ENCODE peak calls at places on chromosomes 13 and 19, in nine cellular contexts. X is CD4-positive, alpha-beta T cell; R is A549; C is mammary epithelial cell; Z is SK-N-SH; S is H9; D is PC-3; F is MCF 10A; M is RWPE1. O is an unnamed sample.

GRCh38 chr19:47315125-47315821 is 5.6 kb downstream of the C5AR1 start:
- DNase-seq in X (no peak), R (peak), C (peak), Z (no peak), S (peak), D (peak), F (peak), M (peak), O (no peak)

GRCh38 chr13:30115257-30115600 is 192.1 kb downstream of the KATNAL1 start:
- DNase-seq in X (no peak), R (no peak), C (no peak), Z (no peak), S (no peak), D (no peak), F (no peak), M (no peak), O (no peak)

GRCh38 chr13:34224877-34225276 is 406.9 kb downstream of the RFC3 start:
- DNase-seq in X (no peak), R (no peak), C (no peak), Z (peak), S (no peak), D (no peak), F (no peak), M (no peak), O (no peak)

GRCh38 chr19:38648789-38649304 is 1.4 kb downstream of the ACTN4 start:
- DNase-seq in X (no peak), R (no peak), C (no peak), Z (no peak), S (no peak), D (no peak), F (peak), M (no peak), O (no peak)

GRCh38 chr13:78241278-78241919 is 322.8 kb upstream of the EDNRB start:
- DNase-seq in X (no peak), R (peak), C (no peak), Z (peak), S (peak), D (peak), F (peak), M (peak), O (no peak)

GRCh38 chr13:38954291-38954690 is 36.3 kb downstream of the STOML3 start:
- DNase-seq in X (no peak), R (no peak), C (peak), Z (no peak), S (no peak), D (peak), F (peak), M (no peak), O (no peak)

GRCh38 chr13:106533101-106533939 is 2.1 kb downstream of the EFNB2 start:
- DNase-seq in X (no peak), R (peak), C (peak), Z (peak), S (peak), D (peak), F (peak), M (peak), O (no peak)

GRCh38 chr13:75050419-75051066 is 431.4 kb downstream of the TBC1D4 start:
- DNase-seq in X (no peak), R (no peak), C (no peak), Z (no peak), S (no peak), D (no peak), F (no peak), M (no peak), O (no peak)

GRCh38 chr13:66069570-66069969 is 1160.6 kb downstream of the PCDH9 start:
- DNase-seq in X (no peak), R (no peak), C (no peak), Z (no peak), S (no peak), D (no peak), F (no peak), M (no peak), O (no peak)

GRCh38 chr13:100530645-100531044 is 57.9 kb downstream of the GGACT start:
- DNase-seq in X (no peak), R (no peak), C (no peak), Z (no peak), S (peak), D (no peak), F (no peak), M (no peak), O (no peak)

GRCh38 chr19:5356428-5356827 is 15.8 kb upstream of the PTPRS start:
- DNase-seq in X (no peak), R (no peak), C (no peak), Z (no peak), S (no peak), D (no peak), F (peak), M (no peak), O (no peak)

GRCh38 chr19:38733241-38733492 is 11.1 kb downstream of the CAPN12 start:
- DNase-seq in X (no peak), R (no peak), C (no peak), Z (no peak), S (no peak), D (no peak), F (no peak), M (no peak), O (no peak)

GRCh38 chr13:113506025-113506685 is 15.6 kb upstream of the DCUN1D2 start:
- DNase-seq in X (no peak), R (no peak), C (no peak), Z (no peak), S (no peak), D (no peak), F (no peak), M (no peak), O (no peak)

GRCh38 chr19:49106648-49107135 is 7.5 kb upstream of the LIN7B start:
- DNase-seq in X (peak), R (peak), C (peak), Z (peak), S (peak), D (peak), F (peak), M (no peak), O (no peak)

GRCh38 chr19:6706633-6706958 is 13.9 kb downstream of the C3 start:
- DNase-seq in X (no peak), R (no peak), C (no peak), Z (no peak), S (no peak), D (no peak), F (no peak), M (no peak), O (no peak)

GRCh38 chr19:48244289-48244688 is 11.4 kb downstream of the CARD8 start:
- DNase-seq in X (peak), R (no peak), C (no peak), Z (no peak), S (no peak), D (peak), F (no peak), M (no peak), O (no peak)

GRCh38 chr13:48154671-48155070 is 59.8 kb upstream of the MED4 start:
- DNase-seq in X (no peak), R (no peak), C (no peak), Z (no peak), S (no peak), D (no peak), F (no peak), M (no peak), O (no peak)

GRCh38 chr19:48443731-48444128 is 2.1 kb upstream of the GRWD1 start:
- DNase-seq in X (no peak), R (no peak), C (no peak), Z (no peak), S (no peak), D (no peak), F (no peak), M (no peak), O (no peak)

DNA sequence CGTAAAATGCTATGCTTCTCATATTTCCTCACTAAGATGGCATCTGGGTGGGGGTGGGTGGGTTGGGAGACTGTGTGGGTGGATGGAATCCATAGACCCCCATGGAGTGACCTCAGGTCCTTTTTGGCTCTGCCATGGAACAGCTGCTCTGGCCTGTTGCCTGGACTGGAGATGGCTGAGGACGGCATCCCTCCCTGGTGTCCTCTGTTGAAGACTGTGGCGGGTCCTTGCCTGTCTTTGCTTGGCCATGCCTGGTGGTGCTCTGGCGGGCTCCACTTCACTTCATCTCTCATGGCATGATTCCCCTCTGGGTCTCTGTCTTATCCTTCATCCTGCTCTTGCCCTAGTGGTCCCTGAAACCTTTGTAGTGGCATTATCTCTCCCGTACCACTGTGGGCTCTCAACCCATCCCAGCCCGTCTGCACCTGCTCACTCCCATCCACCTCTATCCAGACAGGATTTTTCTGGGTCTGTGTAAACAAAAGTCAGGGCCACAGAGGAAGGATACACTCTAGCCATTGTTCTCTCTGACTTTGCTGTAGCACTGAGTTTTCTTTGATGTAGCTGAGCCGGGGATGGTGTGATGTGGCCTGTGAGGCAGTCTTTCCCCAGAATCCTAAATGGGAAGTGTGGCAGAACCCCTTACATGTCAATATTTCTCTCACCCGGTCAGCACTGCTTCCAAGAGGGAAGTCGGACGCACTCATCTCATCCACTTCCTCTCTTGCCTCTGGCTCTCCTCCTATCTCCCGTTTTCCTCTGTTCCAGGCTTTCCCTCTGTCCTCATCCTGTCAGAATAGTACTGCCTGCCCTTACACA is 36.1 kb downstream of the WDFY2 start:
- DNase-seq in X (no peak), R (no peak), C (no peak), Z (no peak), S (no peak), D (no peak), F (no peak), M (no peak), O (no peak)
- TF ChIP-seq CTCF in X (no peak), R (no peak), C (no peak), Z (no peak), S (no peak), D (no peak), F (no peak), M (no peak), O (no peak)

DNA sequence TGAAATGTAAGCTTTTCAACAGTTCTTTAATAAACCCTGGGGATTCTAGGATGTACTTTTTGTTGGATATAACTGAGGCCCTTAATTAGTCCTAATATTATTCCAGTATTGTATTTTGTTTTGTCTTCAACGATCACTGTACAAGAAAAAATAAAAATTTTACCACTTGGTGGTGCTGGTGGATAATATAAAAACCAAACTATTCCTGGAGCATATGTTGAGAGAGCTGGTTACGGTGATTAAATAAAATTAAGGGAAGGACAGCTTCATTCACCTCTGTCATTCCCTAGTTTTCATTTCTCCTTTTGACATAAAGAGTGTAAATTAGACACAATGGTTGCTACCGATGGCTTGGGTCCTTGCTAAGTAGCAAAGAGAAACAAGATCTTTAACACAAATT is 598.6 kb upstream of the PCDH20 start:
- DNase-seq in X (no peak), R (peak), C (no peak), Z (peak), S (no peak), D (peak), F (peak), M (peak), O (no peak)
- TF ChIP-seq CTCF in X (no peak), R (peak), C (no peak), Z (peak), S (peak), D (peak), F (peak), M (peak), O (peak)

GRCh38 chr19:13951043-13951442 is 1.3 kb upstream of the DCAF15 start:
- DNase-seq in X (no peak), R (no peak), C (no peak), Z (no peak), S (no peak), D (no peak), F (no peak), M (no peak), O (no peak)

GRCh38 chr19:13952154-13953020 is at the start of gene DCAF15:
- DNase-seq in X (peak), R (peak), C (peak), Z (peak), S (peak), D (peak), F (peak), M (peak), O (peak)

GRCh38 chr19:13954185-13954584 is 1.9 kb downstream of the DCAF15 start:
- DNase-seq in X (no peak), R (no peak), C (no peak), Z (no peak), S (no peak), D (no peak), F (no peak), M (no peak), O (no peak)

GRCh38 chr19:13951799-13952153 is 533 bp upstream of the DCAF15 start:
- DNase-seq in X (no peak), R (no peak), C (no peak), Z (no peak), S (no peak), D (no peak), F (no peak), M (no peak), O (no peak)

DNA sequence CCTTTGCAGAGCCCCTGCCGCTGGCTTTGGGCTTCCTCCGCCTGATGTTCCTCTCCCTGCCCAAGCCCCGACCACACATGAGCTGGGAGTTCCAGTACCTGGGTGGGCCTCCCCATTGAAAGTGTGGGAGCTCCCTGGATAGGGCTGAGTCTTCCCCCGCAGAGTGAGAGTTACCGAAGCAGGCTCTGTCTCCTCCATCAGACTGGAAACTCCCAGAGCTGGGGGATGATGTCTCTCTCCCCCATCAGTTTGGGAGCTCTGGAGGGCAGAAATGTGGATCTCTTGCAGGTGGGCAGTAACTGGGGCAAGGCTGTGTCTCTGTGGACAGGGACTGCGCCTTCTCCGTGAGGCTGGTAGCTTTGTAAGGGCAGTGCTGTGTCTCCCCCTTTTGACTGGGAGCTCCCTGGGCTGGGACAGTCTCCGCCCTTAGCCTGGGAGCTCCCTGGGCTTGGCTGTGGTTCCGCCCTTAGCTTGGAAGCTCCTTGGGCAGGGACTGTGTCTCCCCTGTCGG is 767 bp downstream of the DCAF15 start:
- DNase-seq in X (no peak), R (peak), C (peak), Z (no peak), S (peak), D (peak), F (peak), M (peak), O (no peak)
- TF ChIP-seq CTCF in X (no peak), R (no peak), C (peak), Z (peak), S (no peak), D (peak), F (no peak), M (no peak), O (peak)

DNA sequence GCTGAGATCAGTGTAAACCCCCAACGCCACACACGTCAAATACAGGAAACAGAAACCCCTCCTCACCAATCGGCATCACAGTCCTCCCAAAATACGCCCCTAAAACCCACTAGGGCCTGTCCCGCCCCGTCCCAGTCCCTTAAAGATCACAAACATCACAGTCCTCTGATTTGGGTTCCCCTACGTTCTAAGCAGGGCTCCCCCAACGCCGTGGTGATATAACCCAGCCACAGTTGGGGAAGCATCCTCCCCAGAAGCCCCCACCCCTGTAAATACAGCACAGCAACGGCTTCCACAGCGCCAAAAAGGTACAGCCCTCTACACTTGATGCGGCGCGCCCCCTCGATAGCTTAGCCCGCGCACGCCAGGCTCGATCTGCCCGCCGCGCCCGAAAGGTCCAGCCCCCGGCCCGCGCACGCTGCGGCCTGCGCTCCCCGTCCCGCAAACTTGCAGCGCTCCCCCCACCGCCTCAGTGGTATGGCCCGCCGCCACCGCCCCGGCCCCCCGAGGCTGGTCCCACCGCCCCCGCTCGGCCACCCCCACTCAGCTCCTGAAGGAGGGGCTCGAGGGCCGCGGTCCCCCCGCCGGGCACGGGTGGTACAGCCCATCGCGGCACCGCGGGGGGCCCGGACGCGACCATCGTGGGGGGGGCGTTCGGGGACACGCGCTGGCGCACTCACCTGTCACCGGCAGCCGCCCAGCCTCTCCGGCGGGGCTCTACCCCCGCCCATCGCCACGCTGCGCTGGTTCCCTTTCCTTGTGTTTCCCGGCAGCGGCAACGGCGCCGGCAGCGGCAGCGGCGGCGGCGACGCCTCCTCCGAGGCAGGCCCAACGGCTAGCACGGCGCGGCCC is at the start of gene AKT2:
- DNase-seq in X (peak), R (peak), C (peak), Z (peak), S (peak), D (no peak), F (no peak), M (no peak), O (peak)
- TF ChIP-seq CTCF in X (no peak), R (no peak), C (no peak), Z (no peak), S (no peak), D (no peak), F (no peak), M (no peak), O (peak)

GRCh38 chr19:31597616-31598015 is 248.4 kb upstream of the TSHZ3 start:
- DNase-seq in X (no peak), R (no peak), C (no peak), Z (no peak), S (no peak), D (no peak), F (no peak), M (no peak), O (no peak)

GRCh38 chr19:31598730-31599238 is 249.5 kb upstream of the TSHZ3 start:
- DNase-seq in X (no peak), R (no peak), C (no peak), Z (no peak), S (no peak), D (no peak), F (no peak), M (no peak), O (no peak)

GRCh38 chr19:31596751-31597150 is 247.5 kb upstream of the TSHZ3 start:
- DNase-seq in X (no peak), R (no peak), C (no peak), Z (no peak), S (no peak), D (no peak), F (no peak), M (no peak), O (no peak)

GRCh38 chr19:31592456-31592855 is 243.2 kb upstream of the TSHZ3 start:
- DNase-seq in X (no peak), R (no peak), C (no peak), Z (no peak), S (no peak), D (no peak), F (no peak), M (no peak), O (no peak)

GRCh38 chr19:31595521-31595920 is 246.3 kb upstream of the TSHZ3 start:
- DNase-seq in X (no peak), R (no peak), C (no peak), Z (no peak), S (no peak), D (no peak), F (no peak), M (no peak), O (no peak)
- TF ChIP-seq CTCF in X (no peak), R (no peak), C (no peak), Z (no peak), S (no peak), D (no peak), F (no peak), M (no peak), O (no peak)

DNA sequence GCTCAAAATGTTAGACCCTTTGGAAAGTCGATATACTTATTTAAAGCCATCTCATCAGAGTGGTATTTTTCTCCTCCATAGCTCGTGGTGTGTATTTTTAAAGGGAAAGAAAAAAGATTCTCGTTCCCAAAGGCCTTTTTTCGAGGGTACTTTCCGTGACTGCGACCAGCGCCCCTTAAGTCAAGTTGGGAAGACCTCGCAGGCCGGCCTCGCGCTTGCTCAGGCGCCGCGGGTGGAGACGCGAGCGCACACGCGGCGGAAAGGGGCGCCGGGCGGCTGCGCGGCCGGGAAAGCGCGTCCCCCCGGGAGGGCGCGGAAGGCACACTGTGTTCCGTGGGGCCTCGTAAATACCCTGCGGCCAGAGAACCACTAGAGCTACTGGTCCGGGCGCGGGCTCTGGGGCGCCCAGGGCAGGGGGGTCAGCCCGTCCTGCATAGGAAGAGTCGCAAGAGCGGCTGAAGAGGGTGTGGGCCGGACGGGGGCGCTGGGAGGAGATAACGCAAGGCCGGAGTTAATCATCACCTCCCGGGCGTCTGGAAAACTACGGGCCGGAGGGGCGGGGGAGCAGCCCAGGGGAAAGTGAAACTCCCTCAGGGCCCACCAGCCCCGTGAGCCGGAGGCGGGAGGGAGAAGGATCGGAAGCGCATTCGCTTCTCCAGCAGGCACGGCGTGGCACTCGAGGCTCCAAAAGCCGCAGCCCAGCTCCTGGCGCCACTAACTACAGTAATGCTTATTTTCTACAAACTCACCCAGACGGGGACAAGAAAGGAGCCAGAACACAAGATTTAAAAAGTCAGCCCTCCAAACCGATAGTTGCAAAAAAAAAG is 1.2 kb upstream of the WBP4 start:
- DNase-seq in X (peak), R (peak), C (peak), Z (peak), S (peak), D (peak), F (peak), M (peak), O (peak)
- TF ChIP-seq CTCF in X (no peak), R (no peak), C (no peak), Z (peak), S (peak), D (peak), F (no peak), M (peak), O (peak)

O was measured in chondrocyte.